ENCODE peak calls at places on chromosomes 7 and 10, in five cellular contexts. One of them, this sample, is unnamed.

GRCh38 chr10:113735913-113736312 is 15.6 kb upstream of the PLEKHS1 start:
- DNase-seq in A673: peak; percentile 46
- DNase-seq in left lung: peak; percentile 37
- DNase-seq in CD8-positive, alpha-beta T cell: no peak
- DNase-seq in neural progenitor cell: peak; percentile 39
- DNase-seq in this sample: no peak

GRCh38 chr10:112362833-112363232 is 11.1 kb upstream of the ACSL5 start:
- DNase-seq in A673: no peak
- DNase-seq in left lung: no peak
- DNase-seq in CD8-positive, alpha-beta T cell: peak; percentile 19
- DNase-seq in neural progenitor cell: no peak
- DNase-seq in this sample: peak; percentile 51

GRCh38 chr7:144782883-144783282 is 53.0 kb downstream of the TPK1 start:
- DNase-seq in A673: no peak
- DNase-seq in left lung: no peak
- DNase-seq in CD8-positive, alpha-beta T cell: no peak
- DNase-seq in neural progenitor cell: no peak
- DNase-seq in this sample: no peak

GRCh38 chr10:88651131-88651541 is 13.1 kb upstream of the LIPF start:
- DNase-seq in A673: peak; percentile 58
- DNase-seq in left lung: no peak
- DNase-seq in CD8-positive, alpha-beta T cell: no peak
- DNase-seq in neural progenitor cell: no peak
- DNase-seq in this sample: peak; percentile 94

GRCh38 chr10:88555190-88555894 is 27.8 kb downstream of the RNLS start:
- DNase-seq in A673: no peak
- DNase-seq in left lung: no peak
- DNase-seq in CD8-positive, alpha-beta T cell: no peak
- DNase-seq in neural progenitor cell: no peak
- DNase-seq in this sample: no peak

GRCh38 chr10:110522365-110522988 is 24.8 kb downstream of the DUSP5 start:
- DNase-seq in A673: no peak
- DNase-seq in left lung: no peak
- DNase-seq in CD8-positive, alpha-beta T cell: no peak
- DNase-seq in neural progenitor cell: no peak
- DNase-seq in this sample: peak; percentile 50

GRCh38 chr7:44073664-44074348 is 8.4 kb upstream of the PGAM2 start:
- DNase-seq in A673: no peak
- DNase-seq in left lung: peak; percentile 90
- DNase-seq in CD8-positive, alpha-beta T cell: peak; percentile 70
- DNase-seq in neural progenitor cell: no peak
- DNase-seq in this sample: no peak

GRCh38 chr7:45971661-45972175 is 50.6 kb upstream of the IGFBP3 start:
- DNase-seq in A673: no peak
- DNase-seq in left lung: no peak
- DNase-seq in CD8-positive, alpha-beta T cell: no peak
- DNase-seq in neural progenitor cell: no peak
- DNase-seq in this sample: no peak

GRCh38 chr10:43136995-43137700 is 1.1 kb upstream of the CSGALNACT2 start:
- DNase-seq in A673: no peak
- DNase-seq in left lung: no peak
- DNase-seq in CD8-positive, alpha-beta T cell: no peak
- DNase-seq in neural progenitor cell: no peak
- DNase-seq in this sample: peak; percentile 55

GRCh38 chr10:21047511-21047910 is 150.4 kb upstream of the NEBL start:
- DNase-seq in A673: no peak
- DNase-seq in left lung: no peak
- DNase-seq in CD8-positive, alpha-beta T cell: no peak
- DNase-seq in neural progenitor cell: no peak
- DNase-seq in this sample: no peak

GRCh38 chr7:102404005-102404861 is 8.1 kb downstream of the PRKRIP1 start:
- DNase-seq in A673: peak; percentile 57
- DNase-seq in left lung: no peak
- DNase-seq in CD8-positive, alpha-beta T cell: peak; percentile 59
- DNase-seq in neural progenitor cell: peak; percentile 73
- DNase-seq in this sample: peak; percentile 73

GRCh38 chr10:61350068-61350467 is 103.1 kb downstream of the TMEM26 start:
- DNase-seq in A673: no peak
- DNase-seq in left lung: no peak
- DNase-seq in CD8-positive, alpha-beta T cell: no peak
- DNase-seq in neural progenitor cell: no peak
- DNase-seq in this sample: no peak

GRCh38 chr7:816751-817671 is 15.3 kb upstream of the SUN1 start:
- DNase-seq in A673: no peak
- DNase-seq in left lung: no peak
- DNase-seq in CD8-positive, alpha-beta T cell: no peak
- DNase-seq in neural progenitor cell: peak; percentile 52
- DNase-seq in this sample: no peak

GRCh38 chr10:97517778-97518561 is 19.2 kb downstream of the UBTD1 start:
- DNase-seq in A673: no peak
- DNase-seq in left lung: no peak
- DNase-seq in CD8-positive, alpha-beta T cell: no peak
- DNase-seq in neural progenitor cell: no peak
- DNase-seq in this sample: peak; percentile 19

GRCh38 chr7:79282051-79282694 is 171.3 kb downstream of the MAGI2 start:
- DNase-seq in A673: peak; percentile 65
- DNase-seq in left lung: no peak
- DNase-seq in CD8-positive, alpha-beta T cell: no peak
- DNase-seq in neural progenitor cell: peak; percentile 25
- DNase-seq in this sample: peak; percentile 87

GRCh38 chr10:107496594-107496993 is 332.1 kb upstream of the SORCS1 start:
- DNase-seq in A673: no peak
- DNase-seq in left lung: no peak
- DNase-seq in CD8-positive, alpha-beta T cell: no peak
- DNase-seq in neural progenitor cell: no peak
- DNase-seq in this sample: peak; percentile 46

GRCh38 chr10:110758898-110759297 is 112.8 kb upstream of the PDCD4 start:
- DNase-seq in A673: peak; percentile 84
- DNase-seq in left lung: no peak
- DNase-seq in CD8-positive, alpha-beta T cell: no peak
- DNase-seq in neural progenitor cell: peak; percentile 29
- DNase-seq in this sample: peak; percentile 37

GRCh38 chr7:138477581-138477980 is 17.5 kb downstream of the TRIM24 start:
- DNase-seq in A673: no peak
- DNase-seq in left lung: no peak
- DNase-seq in CD8-positive, alpha-beta T cell: no peak
- DNase-seq in neural progenitor cell: no peak
- DNase-seq in this sample: no peak

GRCh38 chr7:119761776-119762175 is 511.2 kb upstream of the KCND2 start:
- DNase-seq in A673: no peak
- DNase-seq in left lung: no peak
- DNase-seq in CD8-positive, alpha-beta T cell: no peak
- DNase-seq in neural progenitor cell: no peak
- DNase-seq in this sample: peak; percentile 60

GRCh38 chr10:3400368-3400767 is 227.8 kb upstream of the PITRM1 start:
- DNase-seq in A673: no peak
- DNase-seq in left lung: no peak
- DNase-seq in CD8-positive, alpha-beta T cell: no peak
- DNase-seq in neural progenitor cell: no peak
- DNase-seq in this sample: peak; percentile 19

GRCh38 chr10:3887885-3888476 is 103.0 kb upstream of the KLF6 start:
- DNase-seq in A673: no peak
- DNase-seq in left lung: peak; percentile 68
- DNase-seq in CD8-positive, alpha-beta T cell: peak; percentile 57
- DNase-seq in neural progenitor cell: peak; percentile 76
- DNase-seq in this sample: peak; percentile 92

GRCh38 chr10:89346264-89346971 is 18.6 kb downstream of the IFIT3 start:
- DNase-seq in A673: peak; percentile 83
- DNase-seq in left lung: no peak
- DNase-seq in CD8-positive, alpha-beta T cell: no peak
- DNase-seq in neural progenitor cell: peak; percentile 59
- DNase-seq in this sample: peak; percentile 79

GRCh38 chr7:150401861-150402631 is 22.9 kb downstream of the ZNF775 start:
- DNase-seq in A673: no peak
- DNase-seq in left lung: no peak
- DNase-seq in CD8-positive, alpha-beta T cell: no peak
- DNase-seq in neural progenitor cell: peak; percentile 63
- DNase-seq in this sample: no peak

DNA sequence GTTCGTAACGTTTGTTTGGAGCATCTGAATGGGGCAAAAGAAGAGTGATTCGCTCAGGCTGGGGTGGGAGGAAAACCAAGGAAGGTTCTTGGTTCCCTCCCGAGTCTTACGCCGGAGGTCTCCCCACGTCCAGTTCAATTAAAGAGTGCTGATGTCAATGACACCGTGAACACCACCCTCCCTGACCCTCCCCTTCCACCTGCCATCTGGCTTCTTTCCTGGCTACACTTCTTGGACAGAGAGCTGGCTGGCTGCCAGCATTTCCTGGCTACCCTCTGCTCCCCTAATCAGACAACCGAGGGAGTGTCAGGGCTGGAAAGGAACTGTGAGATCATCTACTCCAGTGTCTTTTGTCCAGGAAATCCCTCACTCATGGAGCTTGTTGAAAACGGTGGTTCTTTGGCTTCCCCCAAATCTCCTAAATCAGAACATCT is 24.1 kb upstream of the FFAR4 start:
- DNase-seq in A673: peak; percentile 41
- DNase-seq in left lung: no peak
- DNase-seq in CD8-positive, alpha-beta T cell: no peak
- DNase-seq in neural progenitor cell: peak; percentile 13
- DNase-seq in this sample: peak; percentile 38
- TF ChIP-seq CTCF in A673: peak; percentile 0
- TF ChIP-seq CTCF in left lung: no peak
- TF ChIP-seq CTCF in CD8-positive, alpha-beta T cell: peak; percentile 1
- TF ChIP-seq CTCF in neural progenitor cell: no peak
- TF ChIP-seq CTCF in this sample: no peak

DNA sequence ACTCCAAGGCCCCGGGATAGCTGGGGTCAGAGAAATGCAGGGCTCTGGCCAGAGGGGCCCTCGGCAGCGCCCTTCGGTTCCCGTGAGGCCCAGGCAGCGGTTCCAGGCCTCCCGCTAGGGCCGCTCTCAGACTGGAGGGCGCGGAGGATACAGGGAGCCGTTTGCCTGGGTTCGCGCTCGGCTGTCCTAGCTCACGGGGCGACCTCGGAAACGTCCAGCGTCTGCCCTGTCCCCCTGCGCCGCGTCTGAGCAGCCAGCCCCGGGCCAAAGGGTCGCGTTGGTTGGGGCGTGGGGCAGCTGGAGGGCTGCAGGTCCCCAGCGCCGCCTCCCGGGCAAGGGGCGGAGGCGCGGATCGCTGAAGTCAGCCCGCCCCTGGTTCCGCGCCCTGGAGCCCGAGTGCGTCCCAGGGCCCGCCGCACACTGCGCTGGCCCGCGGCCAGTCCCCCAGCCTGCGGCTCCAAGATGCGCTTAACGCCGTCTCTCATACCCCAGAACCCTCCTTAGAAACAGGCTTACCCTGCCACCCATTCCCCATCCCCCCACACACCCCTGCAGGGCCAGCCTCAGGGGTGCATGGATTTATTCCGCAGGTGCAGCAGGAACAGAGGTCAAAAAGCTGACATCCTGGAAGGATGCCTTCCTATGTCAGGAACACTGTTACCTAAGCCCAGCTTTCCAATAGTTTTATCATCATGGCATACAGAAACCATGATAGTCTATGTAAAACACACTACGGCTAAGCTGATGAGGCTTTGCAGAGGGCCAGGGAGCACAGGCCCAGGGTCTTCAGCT is 22.1 kb upstream of the OPN4 start:
- DNase-seq in A673: no peak
- DNase-seq in left lung: no peak
- DNase-seq in CD8-positive, alpha-beta T cell: no peak
- DNase-seq in neural progenitor cell: peak; percentile 91
- DNase-seq in this sample: peak; percentile 21
- H3K4me3 ChIP-seq in A673: peak overlapping the region; percentile 25
- H3K4me3 ChIP-seq in left lung: peak overlapping the region; percentile 17
- H3K4me3 ChIP-seq in CD8-positive, alpha-beta T cell: no peak overlapping the region
- H3K4me3 ChIP-seq in neural progenitor cell: peak overlapping the region; percentile 47
- H3K4me3 ChIP-seq in this sample: peak overlapping the region; percentile 43

GRCh38 chr7:96599288-96599936 is 110.2 kb downstream of the SEM1 start:
- DNase-seq in A673: no peak
- DNase-seq in left lung: no peak
- DNase-seq in CD8-positive, alpha-beta T cell: no peak
- DNase-seq in neural progenitor cell: peak; percentile 31
- DNase-seq in this sample: no peak

GRCh38 chr7:96591159-96591899 is 118.3 kb downstream of the SEM1 start:
- DNase-seq in A673: no peak
- DNase-seq in left lung: no peak
- DNase-seq in CD8-positive, alpha-beta T cell: no peak
- DNase-seq in neural progenitor cell: no peak
- DNase-seq in this sample: no peak

GRCh38 chr7:96591900-96592676 is 117.6 kb downstream of the SEM1 start:
- DNase-seq in A673: peak; percentile 48
- DNase-seq in left lung: no peak
- DNase-seq in CD8-positive, alpha-beta T cell: no peak
- DNase-seq in neural progenitor cell: peak; percentile 41
- DNase-seq in this sample: no peak

GRCh38 chr7:96598421-96598820 is 111.2 kb downstream of the SEM1 start:
- DNase-seq in A673: no peak
- DNase-seq in left lung: no peak
- DNase-seq in CD8-positive, alpha-beta T cell: no peak
- DNase-seq in neural progenitor cell: no peak
- DNase-seq in this sample: no peak

DNA sequence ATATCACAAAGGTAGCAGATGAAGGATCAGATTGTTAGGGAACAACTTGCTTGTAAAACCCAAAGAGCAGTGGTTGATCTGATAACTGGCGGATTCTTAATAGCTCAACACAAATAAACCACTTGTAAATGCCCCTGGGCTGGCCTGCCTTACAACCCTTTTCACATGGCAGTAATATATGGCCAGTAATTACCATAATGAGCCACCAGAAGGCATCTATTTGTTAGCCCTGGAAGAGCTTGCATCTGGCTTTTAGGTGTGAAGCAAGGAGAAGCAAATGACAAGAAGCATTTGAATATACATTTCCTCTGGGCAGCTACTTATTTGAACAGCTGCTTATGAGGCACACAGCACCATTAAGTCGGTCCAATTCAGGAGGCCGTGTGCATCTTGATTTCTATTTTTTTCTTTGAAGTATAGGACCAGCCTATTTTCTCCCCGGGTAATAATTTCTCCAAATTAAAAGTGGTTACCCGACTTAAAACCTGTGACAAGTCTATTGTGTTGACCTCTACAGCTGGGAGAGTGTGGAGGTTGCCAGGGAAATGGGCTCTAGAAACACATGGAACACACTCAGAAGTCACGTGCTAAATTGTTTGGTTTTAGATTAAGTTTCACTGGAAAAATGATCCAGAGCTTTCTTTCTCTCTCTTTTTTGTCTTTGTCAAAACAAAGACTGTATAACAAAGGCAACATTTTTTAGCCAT is 113.4 kb downstream of the SEM1 start:
- DNase-seq in A673: peak; percentile 41
- DNase-seq in left lung: no peak
- DNase-seq in CD8-positive, alpha-beta T cell: no peak
- DNase-seq in neural progenitor cell: peak; percentile 13
- DNase-seq in this sample: peak; percentile 2
- TF ChIP-seq CTCF in A673: no peak
- TF ChIP-seq CTCF in left lung: no peak
- TF ChIP-seq CTCF in CD8-positive, alpha-beta T cell: no peak
- TF ChIP-seq CTCF in neural progenitor cell: no peak
- TF ChIP-seq CTCF in this sample: no peak

DNA sequence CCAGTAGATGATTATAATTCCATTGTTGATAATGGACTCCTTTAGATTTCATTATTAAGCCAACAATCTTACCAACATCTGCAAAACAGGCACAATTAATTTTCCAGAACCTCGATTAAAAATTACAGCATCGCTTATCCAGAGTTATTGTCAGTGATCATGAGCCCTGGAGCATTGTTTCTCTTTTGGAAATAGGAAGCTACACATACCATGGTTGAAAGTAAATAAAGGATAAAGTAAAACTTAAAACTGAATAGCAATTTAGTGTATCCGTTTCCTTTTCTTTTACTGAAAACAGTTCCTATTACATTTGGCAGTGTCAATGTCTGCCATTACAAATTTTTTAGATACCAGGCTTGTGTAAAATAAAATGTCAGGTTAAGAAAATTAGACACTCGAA is 9.9 kb upstream of the HOXA2 start:
- DNase-seq in A673: no peak
- DNase-seq in left lung: no peak
- DNase-seq in CD8-positive, alpha-beta T cell: no peak
- DNase-seq in neural progenitor cell: no peak
- DNase-seq in this sample: no peak
- H3K4me3 ChIP-seq in A673: no peak overlapping the region
- H3K4me3 ChIP-seq in left lung: peak overlapping the region; percentile 32
- H3K4me3 ChIP-seq in CD8-positive, alpha-beta T cell: no peak overlapping the region
- H3K4me3 ChIP-seq in neural progenitor cell: no peak overlapping the region
- H3K4me3 ChIP-seq in this sample: no peak overlapping the region